ENCODE peak calls at places on chromosome 19, in eight cellular contexts. One of them, this sample, is unnamed.

GRCh38 chr19:54473071-54473941 is at the start of gene CDC42EP5:
- DNase-seq in G401: peak; percentile 30
- DNase-seq in frontal cortex: peak; percentile 69
- DNase-seq in RWPE1: no peak
- DNase-seq in activated CD4-positive, alpha-beta T cell treated with anti-CD3 and anti-CD28 coated beads, Interleukin-2, amount 10 ng/mL, durations not matched to agents 24 days and 14 days: no peak
- DNase-seq in progenitor cell of endocrine pancreas: no peak
- DNase-seq in AG10803: peak; percentile 90
- DNase-seq in CD8-positive, alpha-beta memory T cell: no peak
- DNase-seq in this sample: peak; percentile 51

GRCh38 chr19:2255112-2255845 is 938 bp downstream of the JSRP1 start:
- DNase-seq in progenitor cell of endocrine pancreas: no peak
- DNase-seq in G401: no peak
- DNase-seq in CD8-positive, alpha-beta memory T cell: no peak
- DNase-seq in activated CD4-positive, alpha-beta T cell treated with anti-CD3 and anti-CD28 coated beads, Interleukin-2, amount 10 ng/mL, durations not matched to agents 24 days and 14 days: no peak
- DNase-seq in AG10803: no peak
- DNase-seq in RWPE1: no peak
- DNase-seq in frontal cortex: no peak
- DNase-seq in this sample: no peak

GRCh38 chr19:4567584-4568071 is 8.1 kb upstream of the SEMA6B start:
- DNase-seq in AG10803: peak; percentile 35
- DNase-seq in activated CD4-positive, alpha-beta T cell treated with anti-CD3 and anti-CD28 coated beads, Interleukin-2, amount 10 ng/mL, durations not matched to agents 24 days and 14 days: peak; percentile 90
- DNase-seq in G401: no peak
- DNase-seq in progenitor cell of endocrine pancreas: peak; percentile 61
- DNase-seq in frontal cortex: no peak
- DNase-seq in RWPE1: no peak
- DNase-seq in CD8-positive, alpha-beta memory T cell: peak; percentile 35
- DNase-seq in this sample: peak; percentile 28

GRCh38 chr19:53977991-53978731 is 13.3 kb upstream of the CACNG6 start:
- DNase-seq in activated CD4-positive, alpha-beta T cell treated with anti-CD3 and anti-CD28 coated beads, Interleukin-2, amount 10 ng/mL, durations not matched to agents 24 days and 14 days: peak; percentile 56
- DNase-seq in RWPE1: peak; percentile 80
- DNase-seq in G401: peak; percentile 82
- DNase-seq in CD8-positive, alpha-beta memory T cell: no peak
- DNase-seq in progenitor cell of endocrine pancreas: peak; percentile 54
- DNase-seq in frontal cortex: peak; percentile 70
- DNase-seq in AG10803: peak; percentile 86
- DNase-seq in this sample: no peak

GRCh38 chr19:58559275-58560006 is 1.0 kb upstream of the UBE2M start:
- DNase-seq in activated CD4-positive, alpha-beta T cell treated with anti-CD3 and anti-CD28 coated beads, Interleukin-2, amount 10 ng/mL, durations not matched to agents 24 days and 14 days: peak; percentile 91
- DNase-seq in AG10803: peak; percentile 92
- DNase-seq in progenitor cell of endocrine pancreas: peak; percentile 74
- DNase-seq in G401: peak; percentile 93
- DNase-seq in RWPE1: peak; percentile 98
- DNase-seq in CD8-positive, alpha-beta memory T cell: no peak
- DNase-seq in frontal cortex: peak; percentile 91
- DNase-seq in this sample: peak; percentile 70

GRCh38 chr19:20103091-20103501 is 25.3 kb downstream of the ZNF90 start:
- DNase-seq in CD8-positive, alpha-beta memory T cell: no peak
- DNase-seq in AG10803: no peak
- DNase-seq in RWPE1: no peak
- DNase-seq in activated CD4-positive, alpha-beta T cell treated with anti-CD3 and anti-CD28 coated beads, Interleukin-2, amount 10 ng/mL, durations not matched to agents 24 days and 14 days: peak; percentile 12
- DNase-seq in frontal cortex: no peak
- DNase-seq in progenitor cell of endocrine pancreas: no peak
- DNase-seq in G401: no peak
- DNase-seq in this sample: peak; percentile 63

GRCh38 chr19:16509141-16510061 is 13.2 kb downstream of the C19orf44 start:
- DNase-seq in frontal cortex: peak; percentile 49
- DNase-seq in CD8-positive, alpha-beta memory T cell: no peak
- DNase-seq in RWPE1: no peak
- DNase-seq in G401: peak; percentile 45
- DNase-seq in activated CD4-positive, alpha-beta T cell treated with anti-CD3 and anti-CD28 coated beads, Interleukin-2, amount 10 ng/mL, durations not matched to agents 24 days and 14 days: no peak
- DNase-seq in progenitor cell of endocrine pancreas: no peak
- DNase-seq in AG10803: peak; percentile 12
- DNase-seq in this sample: no peak

GRCh38 chr19:44142014-44142523 is 715 bp downstream of the ZNF234 start:
- DNase-seq in G401: peak; percentile 15
- DNase-seq in RWPE1: no peak
- DNase-seq in CD8-positive, alpha-beta memory T cell: no peak
- DNase-seq in frontal cortex: peak; percentile 14
- DNase-seq in progenitor cell of endocrine pancreas: no peak
- DNase-seq in activated CD4-positive, alpha-beta T cell treated with anti-CD3 and anti-CD28 coated beads, Interleukin-2, amount 10 ng/mL, durations not matched to agents 24 days and 14 days: peak; percentile 69
- DNase-seq in AG10803: peak; percentile 43
- DNase-seq in this sample: peak; percentile 3

GRCh38 chr19:30202060-30202600 is 170.1 kb upstream of the ZNF536 start:
- DNase-seq in G401: no peak
- DNase-seq in frontal cortex: no peak
- DNase-seq in activated CD4-positive, alpha-beta T cell treated with anti-CD3 and anti-CD28 coated beads, Interleukin-2, amount 10 ng/mL, durations not matched to agents 24 days and 14 days: peak; percentile 21
- DNase-seq in CD8-positive, alpha-beta memory T cell: no peak
- DNase-seq in AG10803: no peak
- DNase-seq in RWPE1: no peak
- DNase-seq in progenitor cell of endocrine pancreas: no peak
- DNase-seq in this sample: no peak

GRCh38 chr19:45250832-45251451 is at the start of gene MARK4:
- DNase-seq in activated CD4-positive, alpha-beta T cell treated with anti-CD3 and anti-CD28 coated beads, Interleukin-2, amount 10 ng/mL, durations not matched to agents 24 days and 14 days: peak; percentile 86
- DNase-seq in progenitor cell of endocrine pancreas: peak; percentile 23
- DNase-seq in AG10803: peak; percentile 46
- DNase-seq in CD8-positive, alpha-beta memory T cell: peak; percentile 56
- DNase-seq in frontal cortex: peak; percentile 98
- DNase-seq in RWPE1: peak; percentile 89
- DNase-seq in G401: peak; percentile 57
- DNase-seq in this sample: peak; percentile 46

GRCh38 chr19:18496167-18496979 is 25.5 kb downstream of the ELL start:
- DNase-seq in CD8-positive, alpha-beta memory T cell: peak; percentile 71
- DNase-seq in frontal cortex: no peak
- DNase-seq in RWPE1: peak; percentile 88
- DNase-seq in AG10803: peak; percentile 65
- DNase-seq in activated CD4-positive, alpha-beta T cell treated with anti-CD3 and anti-CD28 coated beads, Interleukin-2, amount 10 ng/mL, durations not matched to agents 24 days and 14 days: peak; percentile 85
- DNase-seq in progenitor cell of endocrine pancreas: no peak
- DNase-seq in G401: no peak
- DNase-seq in this sample: peak; percentile 88

GRCh38 chr19:48726573-48726972 is 7.0 kb upstream of the MAMSTR start:
- DNase-seq in AG10803: no peak
- DNase-seq in RWPE1: no peak
- DNase-seq in G401: no peak
- DNase-seq in frontal cortex: no peak
- DNase-seq in CD8-positive, alpha-beta memory T cell: no peak
- DNase-seq in progenitor cell of endocrine pancreas: no peak
- DNase-seq in activated CD4-positive, alpha-beta T cell treated with anti-CD3 and anti-CD28 coated beads, Interleukin-2, amount 10 ng/mL, durations not matched to agents 24 days and 14 days: peak; percentile 75
- DNase-seq in this sample: no peak

GRCh38 chr19:3506384-3507340 is 551 bp downstream of the FZR1 start:
- DNase-seq in AG10803: no peak
- DNase-seq in activated CD4-positive, alpha-beta T cell treated with anti-CD3 and anti-CD28 coated beads, Interleukin-2, amount 10 ng/mL, durations not matched to agents 24 days and 14 days: peak; percentile 83
- DNase-seq in frontal cortex: no peak
- DNase-seq in CD8-positive, alpha-beta memory T cell: peak; percentile 36
- DNase-seq in RWPE1: no peak
- DNase-seq in G401: no peak
- DNase-seq in progenitor cell of endocrine pancreas: no peak
- DNase-seq in this sample: no peak

GRCh38 chr19:50292216-50292827 is 36.9 kb downstream of the KCNC3 start:
- DNase-seq in AG10803: no peak
- DNase-seq in G401: no peak
- DNase-seq in RWPE1: no peak
- DNase-seq in frontal cortex: no peak
- DNase-seq in activated CD4-positive, alpha-beta T cell treated with anti-CD3 and anti-CD28 coated beads, Interleukin-2, amount 10 ng/mL, durations not matched to agents 24 days and 14 days: no peak
- DNase-seq in progenitor cell of endocrine pancreas: no peak
- DNase-seq in CD8-positive, alpha-beta memory T cell: no peak
- DNase-seq in this sample: no peak

GRCh38 chr19:4061178-4061682 is 5.5 kb downstream of the ZBTB7A start:
- DNase-seq in activated CD4-positive, alpha-beta T cell treated with anti-CD3 and anti-CD28 coated beads, Interleukin-2, amount 10 ng/mL, durations not matched to agents 24 days and 14 days: no peak
- DNase-seq in RWPE1: peak; percentile 68
- DNase-seq in progenitor cell of endocrine pancreas: no peak
- DNase-seq in G401: no peak
- DNase-seq in frontal cortex: no peak
- DNase-seq in AG10803: peak; percentile 61
- DNase-seq in CD8-positive, alpha-beta memory T cell: peak; percentile 63
- DNase-seq in this sample: peak; percentile 48